ENCODE peak calls at places on chromosomes 12 and 14, in nine cellular contexts. B is AG04449, K is A549, I is SJSA1, G is choroid plexus epithelial cell, X is testis, J is fibroblast of villous mesenchyme, A is MG63, E is tibial artery. R is an unnamed sample.

GRCh38 chr14:90483551-90483950 is 86.7 kb downstream of the CALM1 start:
- DNase-seq in X (no peak), I (no peak), J (no peak), A (no peak), K (no peak), G (no peak), E (peak), B (no peak), R (no peak)

GRCh38 chr14:23829736-23830474 is 123.7 kb upstream of the DHRS4 start:
- DNase-seq in B (peak), J (peak), I (peak), E (no peak), X (no peak), A (peak), G (peak), K (peak), R (peak)

GRCh38 chr14:92950773-92951172 is 27.8 kb downstream of the CHGA start:
- DNase-seq in K (no peak), G (no peak), E (no peak), I (no peak), B (no peak), J (no peak), X (no peak), A (no peak), R (no peak)

GRCh38 chr14:105317546-105317945 is 3.0 kb downstream of the PACS2 start:
- DNase-seq in E (peak), J (peak), A (no peak), I (no peak), K (no peak), B (no peak), X (no peak), G (no peak), R (no peak)

GRCh38 chr12:51874486-51874885 is 13.4 kb upstream of the ANKRD33 start:
- DNase-seq in G (no peak), I (no peak), E (no peak), B (no peak), K (no peak), A (no peak), X (no peak), J (no peak), R (no peak)

GRCh38 chr12:18345021-18345735 is 83.9 kb downstream of the PIK3C2G start:
- DNase-seq in B (no peak), J (peak), E (no peak), A (no peak), I (no peak), G (peak), K (no peak), X (no peak), R (no peak)

GRCh38 chr12:117020536-117021220 is 78.5 kb downstream of the TESC start:
- DNase-seq in G (no peak), I (no peak), K (no peak), J (no peak), E (no peak), B (no peak), A (no peak), X (no peak), R (no peak)

GRCh38 chr12:123923038-123923437 is 49.6 kb downstream of the CCDC92 start:
- DNase-seq in G (no peak), B (no peak), X (no peak), E (no peak), I (no peak), J (no peak), K (no peak), A (no peak), R (no peak)

GRCh38 chr12:31629756-31630732 is 29.4 kb upstream of the ETFBKMT start:
- DNase-seq in A (peak), K (no peak), I (no peak), E (no peak), G (peak), B (peak), J (peak), X (peak), R (peak)

GRCh38 chr12:3432176-3432742 is 58.7 kb upstream of the PRMT8 start:
- DNase-seq in E (no peak), A (no peak), G (peak), I (no peak), J (peak), K (no peak), B (no peak), X (no peak), R (no peak)

GRCh38 chr12:108724890-108725151 is 6.5 kb downstream of the CORO1C start:
- DNase-seq in B (no peak), J (no peak), I (no peak), G (no peak), A (no peak), X (no peak), E (no peak), K (no peak), R (no peak)

GRCh38 chr14:60565211-60565610 is 56.3 kb downstream of the SIX6 start:
- DNase-seq in J (peak), E (no peak), X (no peak), A (peak), K (no peak), I (no peak), B (no peak), G (peak), R (peak)

DNA sequence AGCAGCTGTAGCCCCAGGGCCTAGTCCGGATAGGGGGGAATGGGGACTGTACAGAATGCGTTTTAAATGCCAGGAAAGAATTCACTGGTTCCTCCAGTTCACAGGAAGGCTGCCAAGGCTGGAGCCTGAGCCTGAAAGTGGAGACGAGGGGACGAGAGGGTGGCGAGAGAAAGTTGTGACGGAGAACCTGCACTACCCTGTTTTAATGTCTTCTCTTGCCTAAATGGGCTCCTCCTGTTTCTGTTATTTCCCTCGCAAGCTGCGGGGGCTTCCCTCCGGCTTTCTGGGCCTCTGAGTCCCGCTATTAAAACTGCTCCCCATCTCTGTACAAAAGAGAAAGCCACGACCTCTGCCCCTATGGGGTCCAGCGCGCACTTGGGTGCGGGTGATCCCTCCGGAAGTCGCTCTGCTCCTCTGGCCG is 4.5 kb downstream of the C1QL4 start:
- DNase-seq in A (no peak), G (no peak), B (no peak), J (no peak), X (peak), E (no peak), I (no peak), K (no peak), R (no peak)
- H3K4me3 ChIP-seq in A (no peak), G (no peak), B (no peak), J (no peak), X (no peak), E (no peak), I (no peak), K (no peak), R (no peak)

DNA sequence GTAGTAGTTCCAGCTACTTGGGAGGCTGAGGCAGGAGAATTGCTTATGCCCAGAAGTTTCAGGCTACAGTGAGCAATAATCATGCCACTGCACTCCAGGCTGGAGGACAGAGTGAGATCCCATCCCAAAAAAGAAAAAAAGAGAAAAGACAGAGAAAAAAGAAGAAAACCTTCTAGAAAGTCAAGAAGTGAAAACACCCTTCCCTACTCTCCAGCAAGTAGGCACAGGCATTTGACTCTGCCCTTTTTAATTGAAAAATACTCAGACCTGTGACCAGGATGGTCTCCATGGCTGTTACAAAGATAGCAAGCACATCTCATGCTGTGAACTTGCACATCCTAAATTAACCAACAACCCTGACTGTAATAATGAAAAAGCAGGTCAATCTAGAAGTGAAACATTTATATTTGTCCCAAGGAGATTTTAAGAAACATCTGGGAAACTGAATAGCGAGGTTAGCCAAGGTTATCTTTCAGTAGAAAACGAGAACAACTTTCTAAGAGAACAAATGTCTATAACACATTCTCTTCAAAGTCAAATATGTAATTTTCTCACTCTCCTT is 2.0 kb downstream of the TMTC1 start:
- DNase-seq in K (no peak), G (no peak), X (no peak), I (no peak), E (no peak), A (no peak), J (no peak), B (no peak), R (no peak)
- H3K4me3 ChIP-seq in K (no peak), G (peak), X (peak), I (no peak), E (peak), A (peak), J (peak), B (no peak), R (peak)

DNA sequence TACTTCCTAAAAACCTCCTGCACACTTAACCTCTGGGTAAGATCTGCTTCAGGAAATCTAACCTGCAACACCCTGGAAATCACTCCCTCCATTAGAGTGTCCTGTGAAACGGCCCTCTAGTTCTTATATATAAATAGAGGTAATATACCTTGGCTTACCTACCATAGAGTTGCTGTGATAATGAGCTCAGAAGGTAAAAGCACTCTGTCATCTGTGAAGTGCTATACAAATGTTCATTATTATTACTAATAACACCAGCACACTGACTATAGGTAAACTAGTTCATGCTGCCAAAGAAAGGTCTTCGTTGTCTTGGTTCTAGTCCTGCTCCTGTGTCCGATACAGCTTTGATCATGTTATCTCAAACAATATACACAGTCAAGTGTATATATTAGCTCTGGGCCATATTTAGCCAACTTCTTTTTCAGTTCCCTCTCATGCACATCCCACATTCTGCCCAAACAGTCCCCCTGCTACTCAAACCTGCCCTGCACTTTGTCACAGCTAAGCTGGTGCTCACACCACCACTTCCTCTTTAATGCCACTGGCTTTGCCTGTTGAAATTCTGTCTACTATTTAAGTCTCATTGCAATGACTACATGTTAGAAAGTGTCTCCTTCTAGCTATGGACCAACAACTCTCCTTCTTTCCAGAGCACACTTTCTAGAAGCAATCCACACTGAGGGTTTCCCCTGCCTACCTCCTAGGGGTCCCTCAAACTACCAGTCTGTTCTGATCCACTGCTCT is 5.1 kb downstream of the E2F7 start:
- DNase-seq in J (no peak), B (no peak), I (peak), X (no peak), K (no peak), E (no peak), G (no peak), A (no peak), R (no peak)
- H3K4me3 ChIP-seq in J (no peak), B (no peak), I (no peak), X (no peak), K (no peak), E (no peak), G (no peak), A (no peak), R (no peak)

GRCh38 chr14:100222219-100223093 is 16.5 kb upstream of the YY1 start:
- DNase-seq in I (no peak), K (no peak), X (no peak), B (no peak), E (no peak), J (no peak), A (no peak), G (peak), R (no peak)
- H3K4me3 ChIP-seq in I (no peak), K (no peak), X (no peak), B (peak), E (peak), J (peak), A (no peak), G (peak), R (peak)

DNA sequence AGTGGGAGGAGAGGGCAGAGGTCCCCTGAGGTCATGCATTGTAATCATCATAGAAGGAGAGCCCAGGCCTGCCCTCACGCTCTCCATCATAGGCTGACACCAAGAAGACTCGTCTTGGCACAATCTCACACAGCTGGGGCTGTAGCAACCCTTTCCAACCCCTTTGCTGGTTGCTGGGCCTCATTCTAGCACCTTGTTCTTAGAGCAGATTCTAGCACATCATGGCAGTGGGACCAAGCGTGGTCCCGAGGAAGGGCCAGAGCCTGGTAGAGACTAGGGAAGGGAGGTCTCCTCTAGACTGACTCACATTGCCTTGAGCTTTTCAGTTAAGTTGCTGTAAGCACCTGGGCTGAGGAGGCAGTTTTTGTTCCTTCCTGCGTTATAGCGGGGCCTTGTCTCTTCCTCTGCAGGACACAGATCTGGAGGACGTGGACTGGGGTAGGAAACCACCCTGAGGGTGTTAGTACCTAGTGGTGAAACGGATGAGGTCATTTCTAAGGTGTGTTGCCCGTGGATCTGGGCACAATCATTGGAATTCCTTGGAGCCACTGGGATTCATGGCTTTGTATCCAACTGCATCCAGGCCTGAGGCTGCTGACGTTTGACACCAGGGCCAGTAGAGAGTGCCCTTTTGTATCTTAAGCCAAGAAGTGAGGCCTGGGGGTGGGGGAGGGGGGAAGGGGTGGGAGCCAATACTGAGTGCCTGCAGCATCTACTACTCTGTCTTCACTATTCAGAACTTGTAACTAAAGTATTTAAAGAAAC is 19.9 kb downstream of the RPS6KL1 start:
- DNase-seq in B (no peak), G (no peak), J (no peak), X (no peak), I (no peak), K (no peak), E (no peak), A (no peak), R (no peak)
- H3K4me3 ChIP-seq in B (no peak), G (no peak), J (no peak), X (no peak), I (no peak), K (no peak), E (no peak), A (no peak), R (no peak)

DNA sequence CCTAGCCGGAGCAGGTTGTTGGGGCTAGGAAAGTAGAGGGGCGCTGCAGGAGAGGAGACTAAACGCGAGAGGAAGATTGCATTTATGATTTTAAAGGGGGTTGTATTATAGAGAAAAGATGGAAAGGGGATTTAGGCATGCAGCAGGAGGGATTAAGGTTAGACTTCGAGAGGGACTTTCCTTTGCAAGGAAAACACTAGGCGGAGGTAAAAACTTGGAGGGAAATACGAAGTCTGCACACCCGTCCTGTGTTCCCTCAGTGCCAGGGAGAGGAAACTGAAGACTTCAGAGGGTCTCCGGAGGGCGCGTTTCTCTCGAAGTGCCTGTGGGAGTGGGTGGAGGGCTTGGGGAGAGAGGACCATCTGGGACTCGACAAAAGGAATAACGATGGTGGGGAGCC is 433 bp upstream of the PPP1R1A start:
- DNase-seq in G (no peak), B (no peak), E (no peak), I (no peak), J (no peak), K (no peak), X (no peak), A (no peak), R (no peak)
- H3K4me3 ChIP-seq in G (no peak), B (no peak), E (peak), I (no peak), J (no peak), K (peak), X (peak), A (no peak), R (no peak)

DNA sequence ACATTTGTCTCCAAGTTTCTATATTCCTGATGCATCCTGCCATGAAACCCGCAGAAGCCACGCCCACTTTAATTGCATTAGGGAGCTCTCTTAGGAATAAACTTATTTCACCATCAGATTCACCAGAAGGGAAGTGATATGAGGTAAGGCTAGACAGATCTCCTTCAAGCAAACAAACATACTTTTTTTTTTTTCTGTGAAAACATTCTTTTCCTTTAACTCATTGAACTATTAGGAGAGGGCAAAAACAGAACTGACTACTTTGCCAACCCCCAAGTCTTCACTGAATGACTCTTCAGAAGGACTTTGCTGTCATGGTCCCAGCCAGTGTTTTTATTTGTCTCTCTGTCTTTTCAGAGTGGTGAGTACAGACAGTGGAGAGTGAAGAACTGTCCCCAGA is 48.4 kb downstream of the GTF2A1 start:
- DNase-seq in X (no peak), K (no peak), I (no peak), B (no peak), G (peak), A (no peak), E (no peak), J (no peak), R (no peak)
- H3K4me3 ChIP-seq in X (no peak), K (no peak), I (no peak), B (no peak), G (no peak), A (no peak), E (no peak), J (no peak), R (no peak)

GRCh38 chr12:9868951-9869306 is 225 bp downstream of the CLEC2B start:
- DNase-seq in B (no peak), J (no peak), X (no peak), I (no peak), K (no peak), E (no peak), G (no peak), A (no peak), R (no peak)

GRCh38 chr12:9870311-9870866 is 1.2 kb upstream of the CLEC2B start:
- DNase-seq in I (no peak), X (peak), E (no peak), B (no peak), G (peak), A (peak), J (peak), K (no peak), R (no peak)

GRCh38 chr12:9868271-9868815 is 811 bp downstream of the CLEC2B start:
- DNase-seq in K (no peak), I (no peak), E (no peak), A (no peak), G (peak), J (peak), B (no peak), X (no peak), R (no peak)

GRCh38 chr12:9867531-9867930 is 1.6 kb downstream of the CLEC2B start:
- DNase-seq in J (peak), B (no peak), A (no peak), I (no peak), G (no peak), E (no peak), X (no peak), K (no peak), R (no peak)

GRCh38 chr12:9869307-9870161 is at the start of gene CLEC2B:
- DNase-seq in X (no peak), I (peak), K (no peak), J (peak), G (peak), B (peak), A (peak), E (no peak), R (peak)
- H3K4me3 ChIP-seq in X (peak), I (peak), K (peak), J (peak), G (peak), B (peak), A (peak), E (peak), R (peak)

R was measured in skeletal muscle cell.